ENCODE peak calls at places on chromosomes 12 and 14, in four cellular contexts. H, W, O and P are unnamed samples.

GRCh38 chr12:47066278-47067048 is 13.0 kb upstream of the PCED1B start:
- DNase-seq in H (peak), W (no peak), O (no peak), P (no peak)

GRCh38 chr12:51530208-51530607 is 60.8 kb upstream of the SCN8A start:
- DNase-seq in W (no peak), H (no peak), O (no peak), P (no peak)

GRCh38 chr12:48078901-48079300 is 27.0 kb downstream of the SENP1 start:
- DNase-seq in O (no peak), W (no peak), H (peak), P (no peak)

GRCh38 chr14:41558527-41558926 is 48.1 kb upstream of the LRFN5 start:
- DNase-seq in H (no peak), W (no peak), O (no peak), P (no peak)

GRCh38 chr12:30450872-30451271 is 244.8 kb downstream of the IPO8 start:
- DNase-seq in W (no peak), H (no peak), O (no peak), P (peak)

GRCh38 chr12:95205685-95206084 is 11.6 kb downstream of the FGD6 start:
- DNase-seq in W (peak), O (no peak), H (peak), P (peak)

GRCh38 chr12:113844495-113845175 is 121.5 kb downstream of the RBM19 start:
- DNase-seq in H (no peak), W (no peak), O (no peak), P (no peak)

GRCh38 chr12:79635676-79636075 is 55.1 kb downstream of the PAWR start:
- DNase-seq in H (peak), W (no peak), O (no peak), P (no peak)

DNA sequence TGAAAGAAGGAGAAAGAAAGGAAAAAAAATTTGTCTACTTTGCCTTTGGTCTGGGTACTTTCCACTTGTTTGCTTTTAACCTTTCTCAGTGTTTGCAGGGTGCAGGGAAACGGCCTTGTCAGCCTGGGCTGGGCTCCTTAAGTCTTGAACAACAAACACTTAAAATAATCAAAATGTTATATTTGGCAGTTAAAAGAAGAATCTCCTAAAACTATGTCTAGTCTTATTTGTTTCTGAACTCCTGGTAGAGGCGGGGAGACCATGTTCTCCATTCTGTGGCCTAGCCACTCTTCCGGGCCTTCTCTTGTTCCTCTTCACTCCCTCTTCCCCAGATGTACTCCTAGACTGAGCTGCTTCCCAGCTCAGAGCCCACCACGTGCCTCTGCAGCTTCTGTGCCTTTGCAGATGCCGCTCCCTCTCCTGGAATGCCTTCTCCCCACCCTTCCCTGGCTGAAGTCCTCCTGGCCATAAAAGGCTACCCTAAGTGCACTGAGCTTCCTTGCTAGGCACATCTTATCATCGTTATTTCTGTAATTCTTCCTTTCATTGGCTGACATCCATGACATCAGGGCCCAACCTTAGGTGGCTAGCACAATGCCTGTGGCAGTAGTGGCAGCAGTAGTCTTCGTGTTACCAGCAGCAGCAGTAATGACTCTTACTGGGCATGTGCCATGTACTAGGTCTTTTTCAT is 432.9 kb downstream of the ZFP36L1 start:
- DNase-seq in H (no peak), O (no peak), W (no peak), P (peak)
- H2BK120ac ChIP-seq in H (peak), O (no peak), W (no peak), P (no peak)

GRCh38 chr14:30995674-30996073 is 29.8 kb upstream of the AP4S1 start:
- DNase-seq in O (no peak), H (no peak), W (no peak), P (no peak)
- H3K4ac ChIP-seq in O (no peak), H (no peak), W (no peak), P (no peak)

DNA sequence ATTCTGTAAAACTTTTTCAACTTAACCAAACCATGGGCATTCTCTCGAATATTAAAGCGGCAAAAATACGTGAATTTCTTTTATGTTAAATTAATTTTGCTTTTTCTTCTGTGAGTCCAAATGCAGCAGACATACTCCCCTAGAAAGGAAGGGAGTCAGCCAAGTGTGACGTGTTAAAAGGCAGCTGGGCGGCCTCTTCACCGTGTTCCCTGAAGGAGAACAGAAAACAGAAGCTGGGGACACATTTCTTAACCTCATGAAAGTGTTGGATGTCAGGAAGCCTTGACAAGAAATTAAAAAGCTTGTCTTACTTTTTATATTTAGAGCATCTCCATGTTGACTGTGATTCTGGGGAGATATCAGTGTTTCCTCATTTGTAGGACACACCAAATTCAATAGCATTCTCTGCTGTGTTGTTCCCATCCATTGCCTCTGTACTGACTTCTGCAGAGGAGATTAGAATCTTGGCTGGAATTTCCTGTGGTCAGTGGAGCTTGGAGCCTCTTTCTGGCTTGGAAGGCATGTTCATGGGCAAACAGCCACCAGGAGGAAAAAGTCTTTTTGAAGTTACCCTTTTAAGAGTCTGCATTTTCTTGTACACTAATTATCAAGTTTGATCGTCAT is 93.7 kb downstream of the RMST start:
- DNase-seq in W (no peak), O (no peak), H (no peak), P (peak)
- H4K5ac ChIP-seq in W (no peak), O (no peak), H (no peak), P (no peak)

GRCh38 chr14:75299576-75299975 is 20.9 kb downstream of the FOS start:
- DNase-seq in H (no peak), O (no peak), W (no peak), P (no peak)

GRCh38 chr14:75299064-75299463 is 20.4 kb downstream of the FOS start:
- DNase-seq in O (no peak), W (no peak), H (no peak), P (peak)

GRCh38 chr14:75295491-75296338 is 17.1 kb downstream of the FOS start:
- DNase-seq in H (peak), O (no peak), W (peak), P (peak)

GRCh38 chr14:75297417-75298040 is 18.9 kb downstream of the FOS start:
- DNase-seq in O (no peak), H (no peak), W (no peak), P (no peak)

GRCh38 chr14:75298187-75298985 is 19.8 kb downstream of the FOS start:
- DNase-seq in H (no peak), O (no peak), W (no peak), P (no peak)
- H2BK120ac ChIP-seq in H (no peak), O (no peak), W (no peak), P (no peak)

DNA sequence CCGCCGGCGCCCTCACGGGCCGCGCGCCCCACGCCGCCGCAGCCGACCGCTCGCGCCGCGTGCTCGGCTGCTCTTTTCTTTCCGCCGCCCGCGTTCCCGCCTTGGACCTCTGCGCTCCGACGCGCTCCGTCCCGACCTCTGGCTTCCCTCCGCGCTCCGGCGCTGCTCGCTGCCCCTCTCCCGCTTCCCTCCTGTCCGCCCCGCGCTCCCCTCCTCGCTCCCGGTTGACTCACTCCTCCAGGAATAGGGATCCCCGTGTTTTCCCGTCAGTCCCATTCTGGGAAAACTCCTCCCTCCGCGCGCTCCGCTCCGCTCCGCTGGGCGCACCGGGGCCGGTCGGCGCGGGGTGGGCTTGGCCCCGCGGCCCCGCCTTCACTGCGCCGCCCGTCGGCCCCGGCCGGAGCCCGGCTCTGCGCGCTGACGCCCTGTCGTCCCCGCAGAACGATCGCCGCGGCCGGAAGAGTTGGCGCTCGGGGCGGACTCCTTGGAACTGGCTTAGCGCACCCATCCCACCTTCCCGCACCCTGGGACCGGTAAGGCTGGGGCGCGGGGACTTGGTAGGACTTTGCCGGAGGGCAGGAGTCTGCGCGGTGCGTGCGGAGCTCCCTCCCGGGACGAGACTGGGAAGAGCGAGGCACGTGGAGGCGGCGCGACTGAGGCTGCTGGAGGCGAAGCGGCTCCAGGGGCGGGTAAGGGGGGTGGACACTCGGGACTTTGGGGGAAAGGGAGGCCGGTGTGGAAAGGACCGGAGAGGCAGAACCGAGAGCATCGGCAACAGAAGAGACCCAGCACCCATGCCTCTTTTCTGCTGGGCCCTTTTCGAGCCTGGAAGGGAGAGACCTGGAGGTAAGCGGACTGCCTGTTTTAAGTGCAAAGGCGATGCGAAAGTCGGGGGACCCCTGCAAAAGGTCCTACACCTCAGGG is 573 bp downstream of the TEAD4 start:
- DNase-seq in H (peak), O (no peak), W (peak), P (peak)
- H3K4ac ChIP-seq in H (peak), O (peak), W (no peak), P (peak)

DNA sequence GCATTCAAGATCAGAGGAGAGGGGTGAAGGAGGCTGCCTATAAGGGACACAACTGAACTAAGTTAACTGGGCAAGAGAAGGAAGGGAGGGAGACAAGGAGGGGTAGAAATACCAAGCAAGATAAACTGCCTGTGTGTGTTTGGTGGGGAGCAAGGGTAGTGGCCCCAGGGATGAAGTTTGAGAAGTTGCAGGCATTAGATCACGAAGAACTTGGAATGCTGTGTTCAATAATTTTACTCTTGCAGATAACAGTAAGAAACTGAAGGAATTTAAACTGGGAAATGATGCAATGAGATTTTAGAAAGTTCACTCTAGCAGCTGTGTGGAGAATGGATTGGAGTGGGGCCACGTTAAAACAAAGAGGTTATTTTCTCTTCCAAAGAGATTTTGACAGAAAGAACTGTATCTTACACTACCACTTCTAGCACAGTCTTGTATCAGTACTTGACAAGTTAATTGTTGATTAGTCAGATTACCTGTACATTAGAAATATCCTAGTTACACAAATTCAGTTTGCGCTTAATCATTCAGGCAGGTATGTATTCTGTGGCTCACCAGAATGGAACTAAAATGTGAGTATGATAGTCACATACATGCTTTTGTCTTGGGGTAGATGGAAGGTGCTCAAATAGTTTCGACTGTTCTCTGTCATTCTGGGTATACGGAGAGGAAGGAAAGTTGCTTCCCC is 7.4 kb downstream of the PKP2 start:
- DNase-seq in H (no peak), W (no peak), O (no peak), P (no peak)
- H4K5ac ChIP-seq in H (no peak), W (no peak), O (peak), P (peak)